ENCODE peak calls at places on chromosomes 2 and 18, in ten cellular contexts. W is GM12878, Y is sigmoid colon, Z is transverse colon, U is tibial nerve, A is prostate gland, H is uterus, G is breast epithelium, M is adrenal gland, E is HCT116. Q is an unnamed sample. For H3K4me1, the result is how much of the 10 kb centered on the place peaks cover.

GRCh38 chr2:126656311-126657145 is 570 bp downstream of the GYPC start:
- DNase-seq in W (no peak), A (no peak), G (no peak), H (peak), E (no peak), Z (peak), M (peak), Y (no peak), U (no peak), Q (peak)

GRCh38 chr18:54774423-54774822 is 53.9 kb upstream of the RAB27B start:
- DNase-seq in H (no peak), Y (no peak), Z (no peak), A (no peak), G (no peak), E (no peak), W (no peak), M (no peak), U (no peak), Q (no peak)

GRCh38 chr18:74411475-74411874 is 45.6 kb downstream of the DIPK1C start:
- DNase-seq in U (no peak), W (no peak), Z (no peak), G (no peak), M (no peak), H (no peak), A (no peak), E (no peak), Y (no peak), Q (no peak)

GRCh38 chr2:177796644-177797415 is 275.7 kb downstream of the PDE11A start:
- DNase-seq in G (no peak), U (no peak), M (no peak), E (no peak), W (no peak), Z (no peak), A (no peak), Y (no peak), H (no peak), Q (no peak)

GRCh38 chr2:14306268-14306950 is 326.1 kb upstream of the LRATD1 start:
- DNase-seq in U (no peak), H (no peak), Y (no peak), A (no peak), W (peak), E (no peak), G (no peak), Z (no peak), M (no peak), Q (no peak)

GRCh38 chr2:9288233-9288632 is 81.6 kb downstream of the ASAP2 start:
- DNase-seq in U (no peak), Y (no peak), E (no peak), H (no peak), A (no peak), G (no peak), M (no peak), W (no peak), Z (no peak), Q (no peak)

GRCh38 chr18:35571138-35571537 is 10.4 kb upstream of the GALNT1 start:
- DNase-seq in Z (no peak), U (no peak), A (no peak), M (no peak), Y (no peak), E (no peak), H (no peak), W (no peak), G (no peak), Q (no peak)

GRCh38 chr2:64538764-64539433 is 14.8 kb downstream of the AFTPH start:
- DNase-seq in A (no peak), Y (no peak), U (no peak), M (no peak), H (no peak), E (no peak), G (no peak), W (peak), Z (no peak), Q (no peak)

GRCh38 chr2:54635554-54636152 is 87.8 kb upstream of the EML6 start:
- DNase-seq in E (no peak), Z (no peak), G (no peak), H (no peak), W (no peak), A (no peak), U (no peak), M (no peak), Y (no peak), Q (no peak)

GRCh38 chr18:76545433-76546281 is 50.6 kb upstream of the ZNF516 start:
- DNase-seq in W (no peak), U (no peak), Y (no peak), H (no peak), M (no peak), Z (no peak), E (no peak), A (no peak), G (no peak), Q (no peak)

GRCh38 chr2:241570961-241571581 is 12.5 kb downstream of the BOK start:
- DNase-seq in Z (no peak), H (no peak), A (no peak), U (no peak), M (no peak), G (no peak), W (no peak), E (no peak), Y (peak), Q (peak)

GRCh38 chr2:102186676-102187190 is at the start of gene IL1RL2:
- DNase-seq in H (peak), A (peak), U (no peak), E (no peak), W (no peak), Z (peak), Y (peak), M (peak), G (peak), Q (no peak)

GRCh38 chr2:42060718-42061619 is 13.1 kb downstream of the PKDCC start:
- DNase-seq in Y (peak), E (no peak), G (no peak), M (no peak), Z (peak), W (no peak), A (no peak), U (no peak), H (peak), Q (peak)

GRCh38 chr2:199439094-199439493 is 18.6 kb downstream of the SATB2 start:
- DNase-seq in M (no peak), U (no peak), W (no peak), E (no peak), Z (no peak), A (no peak), Y (no peak), G (no peak), H (no peak), Q (no peak)

GRCh38 chr2:213248637-213249036 is 35.6 kb upstream of the SPAG16 start:
- DNase-seq in M (no peak), A (no peak), E (no peak), U (no peak), Y (no peak), H (no peak), Z (no peak), W (no peak), G (no peak), Q (no peak)

GRCh38 chr2:166170356-166170755 is 42.5 kb upstream of the SCN1A start:
- DNase-seq in W (no peak), G (no peak), Y (no peak), A (no peak), E (no peak), U (no peak), M (no peak), Z (no peak), H (no peak), Q (no peak)

GRCh38 chr2:25301453-25302352 is 40.0 kb downstream of the DNMT3A start:
- DNase-seq in H (no peak), G (no peak), Y (no peak), W (peak), M (no peak), Z (peak), A (no peak), U (no peak), E (peak), Q (no peak)

GRCh38 chr2:695111-695510 is 17.9 kb upstream of the TMEM18 start:
- DNase-seq in Z (no peak), H (no peak), W (no peak), M (peak), U (no peak), A (no peak), Y (no peak), E (no peak), G (no peak), Q (peak)

GRCh38 chr2:145058457-145058856 is 538.5 kb upstream of the ZEB2 start:
- DNase-seq in A (no peak), E (no peak), H (no peak), U (no peak), Z (no peak), G (no peak), M (no peak), W (no peak), Y (no peak), Q (no peak)

GRCh38 chr18:46623541-46623940 is 33.5 kb downstream of the LOXHD1 start:
- DNase-seq in G (no peak), W (no peak), M (peak), Y (no peak), U (no peak), Z (no peak), H (no peak), A (no peak), E (no peak), Q (peak)

GRCh38 chr2:176137249-176137573 is 7.7 kb downstream of the HOXD8 start:
- DNase-seq in Y (no peak), W (no peak), M (no peak), A (no peak), Z (no peak), E (no peak), U (no peak), H (no peak), G (no peak), Q (no peak)

GRCh38 chr2:66305714-66306113 is 129.2 kb upstream of the MEIS1 start:
- DNase-seq in E (no peak), H (peak), A (peak), U (peak), Z (peak), Y (peak), M (no peak), G (no peak), W (no peak), Q (no peak)

GRCh38 chr2:196249860-196250259 is 78.5 kb upstream of the STK17B start:
- DNase-seq in Y (no peak), H (no peak), U (no peak), A (no peak), E (no peak), W (no peak), G (no peak), M (no peak), Z (peak), Q (no peak)

GRCh38 chr2:203543898-203544328 is 8.8 kb upstream of the RAPH1 start:
- DNase-seq in Y (no peak), G (no peak), E (no peak), M (no peak), U (no peak), A (no peak), H (no peak), W (no peak), Z (no peak), Q (no peak)

GRCh38 chr18:79400091-79400590 is 4.4 kb downstream of the NFATC1 start:
- DNase-seq in H (peak), E (no peak), G (peak), M (peak), Y (peak), Z (peak), A (peak), W (no peak), U (peak), Q (peak)

GRCh38 chr2:134246154-134246874 is 7.6 kb upstream of the MGAT5 start:
- DNase-seq in E (no peak), W (no peak), M (no peak), G (no peak), H (no peak), U (no peak), Z (no peak), A (no peak), Y (no peak), Q (no peak)

GRCh38 chr2:64865073-64865830 is 123.9 kb upstream of the SLC1A4 start:
- DNase-seq in W (no peak), M (peak), Z (peak), Y (peak), E (no peak), A (peak), G (peak), H (peak), U (no peak), Q (peak)

GRCh38 chr2:47607315-47608061 is 175.5 kb upstream of the MSH6 start:
- DNase-seq in A (no peak), E (no peak), Y (no peak), U (no peak), M (no peak), G (no peak), Z (no peak), W (no peak), H (no peak), Q (no peak)

GRCh38 chr2:218407717-218408116 is 8.0 kb downstream of the CTDSP1 start:
- DNase-seq in Y (peak), U (no peak), H (no peak), Z (no peak), W (no peak), G (no peak), E (no peak), M (no peak), A (no peak), Q (no peak)

GRCh38 chr2:111143107-111143886 is 22.6 kb downstream of the BCL2L11 start:
- DNase-seq in W (no peak), M (peak), H (no peak), Z (no peak), A (no peak), E (no peak), G (no peak), Y (no peak), U (no peak), Q (no peak)

GRCh38 chr2:119491776-119492525 is 32.3 kb downstream of the SCTR start:
- DNase-seq in H (no peak), E (peak), Y (no peak), Z (peak), G (no peak), M (no peak), U (no peak), A (peak), W (no peak), Q (no peak)

GRCh38 chr2:234329202-234329930 is 167.5 kb downstream of the ARL4C start:
- DNase-seq in Y (no peak), M (no peak), E (no peak), W (no peak), A (no peak), Z (no peak), G (no peak), U (no peak), H (no peak), Q (no peak)

GRCh38 chr2:75268112-75268511 is 68.8 kb upstream of the TACR1 start:
- DNase-seq in W (no peak), Y (no peak), G (no peak), U (no peak), Z (no peak), A (no peak), H (no peak), E (no peak), M (no peak), Q (no peak)

GRCh38 chr2:199922856-199923255 is 11.8 kb downstream of the C2orf69 start:
- DNase-seq in Z (no peak), G (no peak), A (no peak), E (no peak), W (no peak), H (no peak), Y (no peak), M (no peak), U (no peak), Q (no peak)

GRCh38 chr2:211611061-211611518 is 927.5 kb downstream of the ERBB4 start:
- DNase-seq in E (no peak), Y (no peak), Z (no peak), W (no peak), U (no peak), H (no peak), A (no peak), M (no peak), G (no peak), Q (no peak)

GRCh38 chr2:25355270-25355669 is 13.5 kb upstream of the DNMT3A start:
- DNase-seq in U (no peak), Z (no peak), G (no peak), M (no peak), E (no peak), W (no peak), A (no peak), H (no peak), Y (no peak), Q (no peak)

GRCh38 chr18:10928971-10929373 is 220.4 kb downstream of the PIEZO2 start:
- DNase-seq in G (no peak), H (no peak), A (no peak), E (no peak), Z (no peak), Y (no peak), M (no peak), W (peak), U (no peak), Q (no peak)

DNA sequence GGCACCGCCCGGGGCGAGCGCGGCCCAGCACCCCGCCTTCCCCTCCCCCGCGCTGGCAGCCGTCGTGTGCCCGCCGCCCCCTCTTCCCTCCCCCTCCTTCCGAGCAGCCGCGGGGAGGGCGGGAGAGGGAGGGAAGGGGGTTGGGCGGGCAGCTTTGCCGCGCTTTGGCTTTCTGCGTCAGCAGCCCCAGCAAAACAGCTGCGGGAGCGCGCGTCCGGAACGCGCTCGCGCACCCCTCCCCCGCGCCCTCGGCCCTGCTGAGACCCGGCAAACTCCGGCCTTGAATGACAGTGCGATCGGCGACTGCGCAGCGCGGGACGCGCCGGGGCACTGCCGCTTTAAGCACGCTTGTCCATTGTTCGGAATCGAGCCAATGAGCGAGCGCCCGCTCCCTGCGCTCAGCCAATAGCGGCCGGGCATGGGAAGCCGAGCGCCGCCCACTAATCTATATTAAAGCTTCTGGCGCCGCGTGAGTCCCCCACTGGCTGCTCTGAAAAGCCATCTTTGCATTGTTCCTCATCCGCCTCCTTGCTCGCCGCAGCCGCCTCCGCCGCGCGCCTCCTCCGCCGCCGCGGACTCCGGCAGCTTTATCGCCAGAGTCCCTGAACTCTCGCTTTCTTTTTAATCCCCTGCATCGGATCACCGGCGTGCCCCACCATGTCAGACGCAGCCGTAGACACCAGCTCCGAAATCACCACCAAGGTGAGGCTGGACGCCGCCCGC is at the start of gene PTMA:
- DNase-seq in M (peak), W (peak), A (peak), U (peak), H (peak), G (peak), Z (peak), E (peak), Y (peak), Q (peak)
- TF ChIP-seq POLR2A in M (peak), W (no peak), A (peak), U (peak), H (peak), G (peak), Z (peak), E (peak), Y (peak), Q (peak)

DNA sequence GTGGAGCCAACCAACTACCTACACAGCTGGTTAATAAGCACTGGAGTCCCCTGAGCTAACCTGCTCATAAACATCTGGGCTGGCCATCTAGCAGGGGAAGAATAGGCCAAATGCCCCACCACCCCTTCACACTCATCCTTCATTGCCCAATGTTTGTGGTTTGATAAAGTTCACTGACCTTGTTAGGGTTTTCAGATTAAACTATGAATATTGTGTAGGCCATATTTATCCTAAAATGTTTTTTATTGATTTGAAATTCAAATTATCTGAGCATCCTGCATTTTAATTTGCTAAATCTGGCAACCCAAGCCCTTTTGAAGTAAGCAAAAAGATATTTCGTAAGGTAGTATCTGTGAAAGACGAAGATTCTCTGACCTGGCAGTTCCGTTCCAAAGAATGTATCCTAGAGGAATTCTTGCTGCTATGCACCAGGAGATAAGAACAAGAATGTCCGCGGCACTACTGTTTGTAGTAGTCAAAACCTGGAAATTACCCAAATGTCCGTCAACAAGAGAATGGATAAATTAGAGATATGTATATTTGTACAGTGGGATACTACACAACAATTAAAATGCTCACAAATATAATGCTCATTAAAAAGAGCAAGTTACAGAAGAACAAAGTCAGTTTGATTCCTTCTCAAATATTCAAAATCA is 5.8 kb upstream of the TLK1 start:
- DNase-seq in Z (no peak), W (no peak), E (no peak), A (no peak), M (no peak), H (no peak), U (no peak), Y (no peak), G (no peak), Q (no peak)
- H3K4me1 ChIP-seq in Z (under half), W (under half), E (under half), A (under half), M (under half), H (under half), U (under half), Y (under half), G (under half), Q (under half)

GRCh38 chr2:143632751-143633374 is 503.6 kb downstream of the ARHGAP15 start:
- DNase-seq in M (no peak), Z (no peak), E (no peak), G (no peak), U (no peak), H (no peak), W (no peak), Y (no peak), A (no peak), Q (no peak)

GRCh38 chr2:143629344-143629743 is 500.1 kb downstream of the ARHGAP15 start:
- DNase-seq in G (no peak), E (no peak), H (no peak), Z (no peak), Y (no peak), W (no peak), A (no peak), M (no peak), U (no peak), Q (no peak)

GRCh38 chr2:143635936-143636335 is 506.7 kb downstream of the ARHGAP15 start:
- DNase-seq in G (no peak), A (no peak), E (no peak), Y (no peak), M (no peak), W (no peak), U (no peak), H (no peak), Z (no peak), Q (no peak)

GRCh38 chr2:143635302-143635701 is 506.1 kb downstream of the ARHGAP15 start:
- DNase-seq in G (no peak), Y (no peak), H (no peak), E (no peak), W (no peak), Z (no peak), U (no peak), M (no peak), A (no peak), Q (no peak)
- TF ChIP-seq POLR2A in G (no peak), Y (no peak), H (no peak), E (no peak), W (no peak), Z (no peak), U (no peak), M (no peak), A (no peak), Q (no peak)

DNA sequence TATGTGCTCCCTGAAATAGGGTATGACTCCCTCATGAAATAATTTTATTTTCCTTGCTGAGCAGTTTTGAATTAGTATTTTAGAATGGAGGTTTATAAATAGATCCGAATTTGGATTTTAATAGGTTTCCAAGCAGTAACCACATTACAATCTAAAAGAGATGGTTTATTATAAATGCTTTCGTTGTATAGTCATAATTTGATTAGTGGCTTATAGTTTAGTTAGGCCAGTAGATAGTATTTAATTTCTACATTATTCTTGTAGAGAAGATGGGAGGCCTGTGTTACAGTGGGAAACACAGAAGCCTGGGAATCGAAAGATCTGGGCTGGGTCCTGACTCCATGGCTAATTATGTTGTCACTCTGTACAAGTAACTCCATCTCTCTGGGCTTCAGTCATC is 6.7 kb downstream of the CAB39 start:
- DNase-seq in A (no peak), U (no peak), G (no peak), Y (no peak), M (no peak), Z (no peak), W (no peak), H (no peak), E (no peak), Q (no peak)
- H3K4me1 ChIP-seq in A (under half), U (half or more), G (under half), Y (half or more), M (under half), Z (half or more), W (under half), H (under half), E (under half), Q (under half)

GRCh38 chr2:62352031-62352430 is 154.0 kb downstream of the TMEM17 start:
- DNase-seq in Z (no peak), M (no peak), U (no peak), Y (no peak), H (no peak), G (no peak), A (no peak), E (no peak), W (no peak), Q (no peak)
- TF ChIP-seq POLR2A in Z (no peak), M (no peak), U (no peak), Y (no peak), H (no peak), G (no peak), A (no peak), E (no peak), W (no peak), Q (no peak)

GRCh38 chr2:172431428-172431827 is 4.0 kb downstream of the ITGA6 start:
- DNase-seq in Y (no peak), E (no peak), M (no peak), G (no peak), A (peak), Z (peak), W (no peak), U (no peak), H (no peak), Q (no peak)
- H3K4me1 ChIP-seq in Y (under half), E (half or more), M (under half), G (under half), A (under half), Z (half or more), W (under half), U (half or more), H (under half), Q (half or more)

GRCh38 chr18:13566941-13567762 is 159.2 kb downstream of the FAM210A start:
- DNase-seq in M (no peak), U (no peak), Z (peak), W (peak), G (no peak), A (no peak), E (no peak), H (no peak), Y (peak), Q (peak)
- TF ChIP-seq POLR2A in M (peak), U (no peak), Z (peak), W (peak), G (no peak), A (no peak), E (no peak), H (no peak), Y (no peak), Q (no peak)

Q was measured in spleen.